ENCODE peak calls at places on chromosomes 4 and X, in five cellular contexts. S is KBM-7, P is ELR, C is HL-60, N is neuronal stem cell. X is an unnamed sample.

GRCh38 chr4:8850074-8850829 is 21.4 kb downstream of the HMX1 start:
- DNase-seq in C (no peak), N (no peak), S (no peak), P (no peak), X (no peak)

GRCh38 chrX:16828126-16828908 is 41.8 kb downstream of the RBBP7 start:
- DNase-seq in N (no peak), S (no peak), P (no peak), C (no peak), X (no peak)

GRCh38 chrX:40146471-40147398 is 49.0 kb upstream of the BCOR start:
- DNase-seq in S (peak), C (no peak), N (no peak), P (peak), X (peak)

GRCh38 chrX:96204928-96205327 is 479.7 kb upstream of the DIAPH2 start:
- DNase-seq in P (no peak), C (no peak), S (no peak), N (no peak), X (no peak)

GRCh38 chr4:46648088-46648744 is 258.3 kb upstream of the GABRA2 start:
- DNase-seq in N (peak), C (peak), P (peak), S (peak), X (peak)

GRCh38 chrX:110026099-110026844 is 23.4 kb downstream of the TMEM164 start:
- DNase-seq in C (no peak), P (no peak), S (no peak), N (no peak), X (peak)

GRCh38 chr4:187333151-187333550 is 609.5 kb upstream of the FAT1 start:
- DNase-seq in S (no peak), N (no peak), P (peak), C (no peak), X (peak)

GRCh38 chr4:3611778-3612177 is 79.6 kb upstream of the LRPAP1 start:
- DNase-seq in S (no peak), C (no peak), P (no peak), N (no peak), X (no peak)

GRCh38 chr4:81135501-81135900 is 79.5 kb downstream of the PRKG2 start:
- DNase-seq in C (no peak), P (no peak), S (no peak), N (no peak), X (peak)

GRCh38 chr4:110787109-110787508 is 164.2 kb upstream of the PITX2 start:
- DNase-seq in N (no peak), C (no peak), S (no peak), P (peak), X (no peak)

GRCh38 chr4:6390357-6390756 is 82.1 kb downstream of the PPP2R2C start:
- DNase-seq in C (no peak), P (no peak), S (no peak), N (no peak), X (no peak)

GRCh38 chrX:23334871-23335599 is 386 bp downstream of the PTCHD1 start:
- DNase-seq in P (no peak), C (no peak), S (no peak), N (no peak), X (no peak)

GRCh38 chrX:155435744-155436112 is 22.7 kb downstream of the F8A3 start:
- DNase-seq in C (no peak), N (no peak), S (no peak), P (no peak), X (no peak)

GRCh38 chrX:106484233-106484632 is 127.5 kb upstream of the RADX start:
- DNase-seq in S (no peak), C (no peak), N (no peak), P (peak), X (no peak)

GRCh38 chrX:109889289-109890006 is 113.5 kb upstream of the TMEM164 start:
- DNase-seq in N (no peak), C (peak), P (peak), S (peak), X (peak)

GRCh38 chr4:74047152-74047551 is 8.7 kb upstream of the CXCL3 start:
- DNase-seq in S (no peak), C (no peak), P (no peak), N (no peak), X (no peak)

GRCh38 chr4:17273047-17273446 is 238.8 kb downstream of the QDPR start:
- DNase-seq in S (no peak), N (no peak), C (no peak), P (no peak), X (no peak)

GRCh38 chr4:23122666-23123400 is 430.1 kb downstream of the GBA3 start:
- DNase-seq in N (no peak), S (no peak), C (no peak), P (no peak), X (no peak)

GRCh38 chr4:8373270-8373972 is 67.1 kb downstream of the ACOX3 start:
- DNase-seq in C (no peak), N (no peak), S (no peak), P (no peak), X (no peak)

GRCh38 chr4:186472948-186473347 is 82.4 kb downstream of the MTNR1A start:
- DNase-seq in N (peak), C (no peak), P (peak), S (peak), X (peak)

GRCh38 chrX:115539841-115540240 is 21.1 kb upstream of the PLS3 start:
- DNase-seq in P (peak), N (no peak), S (no peak), C (no peak), X (no peak)

GRCh38 chr4:23033796-23034195 is 341.1 kb downstream of the GBA3 start:
- DNase-seq in N (no peak), S (no peak), C (no peak), P (no peak), X (no peak)

GRCh38 chrX:71184803-71185495 is 38.1 kb upstream of the GJB1 start:
- DNase-seq in N (no peak), P (no peak), S (no peak), C (no peak), X (peak)

GRCh38 chrX:120452131-120452530 is 17.0 kb downstream of the LAMP2 start:
- DNase-seq in C (no peak), N (peak), P (peak), S (peak), X (peak)

GRCh38 chr4:6769138-6769983 is 13.2 kb upstream of the KIAA0232 start:
- DNase-seq in C (no peak), S (no peak), N (no peak), P (no peak), X (no peak)

GRCh38 chr4:13599159-13599558 is 28.4 kb downstream of the BOD1L1 start:
- DNase-seq in C (no peak), P (no peak), N (no peak), S (no peak), X (no peak)

GRCh38 chr4:177483271-177483670 is 41.0 kb upstream of the AGA start:
- DNase-seq in P (peak), C (no peak), S (no peak), N (no peak), X (no peak)

GRCh38 chr4:183408791-183409190 is 35.6 kb upstream of the CDKN2AIP start:
- DNase-seq in N (no peak), C (no peak), P (no peak), S (peak), X (no peak)

GRCh38 chrX:13381514-13381913 is 61.7 kb upstream of the ATXN3L start:
- DNase-seq in P (no peak), N (no peak), C (no peak), S (no peak), X (no peak)

GRCh38 chr4:183438458-183439113 is 5.8 kb upstream of the CDKN2AIP start:
- DNase-seq in P (peak), C (no peak), N (no peak), S (no peak), X (peak)

GRCh38 chr4:95889662-95890061 is 49.8 kb downstream of the PDHA2 start:
- DNase-seq in S (no peak), P (no peak), C (no peak), N (no peak), X (peak)

GRCh38 chr4:15955670-15956069 is 7.3 kb downstream of the FGFBP2 start:
- DNase-seq in S (no peak), P (peak), C (no peak), N (no peak), X (peak)

GRCh38 chrX:31547416-31547815 is 475.6 kb upstream of the FTHL17 start:
- DNase-seq in C (no peak), P (no peak), S (no peak), N (no peak), X (no peak)

GRCh38 chrX:106415276-106415895 is 196.4 kb upstream of the RADX start:
- DNase-seq in S (peak), P (peak), C (no peak), N (peak), X (peak)

GRCh38 chrX:72272868-72273267 is 4.2 kb downstream of the RPS4X start:
- DNase-seq in S (no peak), C (no peak), P (peak), N (no peak), X (peak)

GRCh38 chr4:32485976-32486375 is 1765.8 kb downstream of the PCDH7 start:
- DNase-seq in N (peak), P (peak), C (no peak), S (no peak), X (no peak)